ENCODE peak calls at places on chromosomes 5 and 9, in ten cellular contexts. Y, Q, O, X, T, U, K, A, I and V are unnamed samples.

GRCh38 chr9:89021154-89021803 is 30.0 kb downstream of the S1PR3 start:
- DNase-seq in K (peak), U (no peak), Q (no peak), A (peak), Y (peak), O (peak), X (peak), T (no peak), I (no peak), V (peak)

GRCh38 chr5:56685503-56686217 is 129.7 kb upstream of the MAP3K1 start:
- DNase-seq in T (no peak), Y (no peak), U (no peak), I (no peak), O (no peak), K (no peak), X (no peak), Q (no peak), A (no peak), V (no peak)

GRCh38 chr9:36780186-36780585 is 207.5 kb downstream of the MELK start:
- DNase-seq in U (no peak), T (no peak), X (no peak), O (no peak), K (no peak), I (no peak), A (no peak), Y (no peak), Q (no peak), V (no peak)

GRCh38 chr5:35151151-35151920 is 79.0 kb downstream of the PRLR start:
- DNase-seq in U (no peak), X (no peak), O (peak), I (no peak), Y (no peak), T (no peak), K (no peak), Q (no peak), A (no peak), V (no peak)

GRCh38 chr5:172949426-172949825 is 9.8 kb upstream of the RPL26L1 start:
- DNase-seq in O (no peak), T (no peak), X (no peak), Y (no peak), I (no peak), U (no peak), Q (no peak), K (no peak), A (no peak), V (no peak)

GRCh38 chr9:71524996-71525580 is 243.2 kb downstream of the CEMIP2 start:
- DNase-seq in U (no peak), T (no peak), Q (no peak), X (no peak), K (no peak), O (no peak), I (no peak), A (no peak), Y (no peak), V (no peak)

GRCh38 chr5:31193591-31194457 is at the start of gene CDH6:
- DNase-seq in A (peak), Y (no peak), X (no peak), Q (no peak), K (peak), O (peak), U (peak), T (no peak), I (no peak), V (peak)

GRCh38 chr5:28110756-28111155 is 1072.4 kb upstream of the CDH9 start:
- DNase-seq in A (no peak), I (no peak), X (peak), O (no peak), T (no peak), K (no peak), Q (no peak), U (no peak), Y (no peak), V (no peak)

GRCh38 chr9:124500028-124500795 is 7.0 kb downstream of the NR5A1 start:
- DNase-seq in O (no peak), X (no peak), U (no peak), Y (peak), K (no peak), I (no peak), T (no peak), Q (no peak), A (no peak), V (no peak)

GRCh38 chr5:143064207-143064606 is 294.0 kb downstream of the ARHGAP26 start:
- DNase-seq in T (no peak), X (no peak), Y (no peak), U (no peak), Q (no peak), I (no peak), A (peak), O (peak), K (no peak), V (no peak)

GRCh38 chr9:18351216-18351615 is 122.7 kb upstream of the ADAMTSL1 start:
- DNase-seq in O (no peak), K (no peak), U (no peak), A (no peak), Y (no peak), X (no peak), T (no peak), I (no peak), Q (no peak), V (no peak)

GRCh38 chr5:147898875-147899401 is 7.4 kb downstream of the C5orf46 start:
- DNase-seq in I (no peak), T (no peak), A (peak), O (peak), U (no peak), Y (no peak), K (no peak), X (no peak), Q (no peak), V (no peak)

GRCh38 chr9:92770005-92770995 is 5.7 kb upstream of the BICD2 start:
- DNase-seq in K (peak), O (no peak), X (no peak), T (no peak), Y (no peak), A (no peak), U (no peak), Q (peak), I (peak), V (no peak)

GRCh38 chr5:177116631-177117373 is 16.8 kb upstream of the NSD1 start:
- DNase-seq in T (no peak), O (no peak), K (peak), Q (no peak), I (peak), Y (peak), A (no peak), X (peak), U (no peak), V (no peak)

GRCh38 chr5:6788956-6789649 is 75.9 kb downstream of the TENT4A start:
- DNase-seq in Y (no peak), O (no peak), Q (no peak), A (no peak), X (no peak), T (no peak), I (no peak), K (no peak), U (no peak), V (no peak)

GRCh38 chr9:73011346-73011745 is 58.5 kb upstream of the ALDH1A1 start:
- DNase-seq in X (peak), A (no peak), U (no peak), Y (no peak), Q (no peak), O (no peak), I (no peak), K (no peak), T (no peak), V (no peak)

GRCh38 chr5:76521240-76521758 is 101.9 kb downstream of the F2RL2 start:
- DNase-seq in Q (no peak), A (no peak), I (no peak), Y (no peak), O (peak), T (no peak), U (no peak), K (no peak), X (peak), V (no peak)

GRCh38 chr5:172052454-172053236 is 46.2 kb upstream of the FBXW11 start:
- DNase-seq in O (peak), K (peak), A (no peak), U (no peak), Y (no peak), Q (no peak), T (no peak), X (peak), I (no peak), V (no peak)